ENCODE peak calls at places on chromosomes 3 and 15, in five cellular contexts. T is thoracic aorta, A is psoas muscle, R is AG09309, B is heart left ventricle. J is an unnamed sample.

GRCh38 chr3:8579101-8579500 is 65.5 kb downstream of the SSUH2 start:
- DNase-seq in T (no peak), A (no peak), R (no peak), B (no peak), J (no peak)

GRCh38 chr15:76153241-76154197 is 93.7 kb downstream of the TMEM266 start:
- DNase-seq in T (no peak), A (peak), R (no peak), B (no peak), J (no peak)

GRCh38 chr15:79872358-79873017 is 24.3 kb downstream of the MTHFS start:
- DNase-seq in T (no peak), A (no peak), R (peak), B (no peak), J (no peak)

GRCh38 chr15:39269352-39269751 is 311.5 kb upstream of the THBS1 start:
- DNase-seq in T (no peak), A (no peak), R (no peak), B (no peak), J (no peak)

GRCh38 chr3:37943631-37944242 is 46.8 kb upstream of the VILL start:
- DNase-seq in T (no peak), A (no peak), R (no peak), B (no peak), J (no peak)

GRCh38 chr3:14234197-14235002 is 55.8 kb downstream of the LSM3 start:
- DNase-seq in T (no peak), A (no peak), R (no peak), B (peak), J (no peak)

GRCh38 chr3:45640091-45640507 is 45.5 kb downstream of the LIMD1 start:
- DNase-seq in T (no peak), A (no peak), R (no peak), B (no peak), J (no peak)

GRCh38 chr3:74532446-74532845 is 82.0 kb downstream of the CNTN3 start:
- DNase-seq in T (no peak), A (no peak), R (peak), B (no peak), J (no peak)

GRCh38 chr3:116085456-116085855 is 359.8 kb downstream of the LSAMP start:
- DNase-seq in T (no peak), A (no peak), R (no peak), B (no peak), J (no peak)

GRCh38 chr15:61996056-61996635 is 64.1 kb downstream of the VPS13C start:
- DNase-seq in T (no peak), A (no peak), R (no peak), B (no peak), J (no peak)

GRCh38 chr15:43821505-43821904 is 3.0 kb downstream of the MFAP1 start:
- DNase-seq in T (no peak), A (no peak), R (no peak), B (no peak), J (no peak)

GRCh38 chr15:52796742-52797515 is 6.8 kb upstream of the ONECUT1 start:
- DNase-seq in T (no peak), A (no peak), R (no peak), B (no peak), J (no peak)

GRCh38 chr3:141303481-141304223 is 64.7 kb upstream of the ZBTB38 start:
- DNase-seq in T (no peak), A (no peak), R (peak), B (peak), J (peak)

GRCh38 chr3:78988324-78988723 is 779.5 kb downstream of the ROBO1 start:
- DNase-seq in T (no peak), A (no peak), R (no peak), B (no peak), J (no peak)

GRCh38 chr3:62554264-62554799 is 181.0 kb upstream of the FEZF2 start:
- DNase-seq in T (no peak), A (no peak), R (no peak), B (no peak), J (no peak)
- TF ChIP-seq CTCF in T (no peak), A (peak), R (peak), B (no peak), J (peak)

DNA sequence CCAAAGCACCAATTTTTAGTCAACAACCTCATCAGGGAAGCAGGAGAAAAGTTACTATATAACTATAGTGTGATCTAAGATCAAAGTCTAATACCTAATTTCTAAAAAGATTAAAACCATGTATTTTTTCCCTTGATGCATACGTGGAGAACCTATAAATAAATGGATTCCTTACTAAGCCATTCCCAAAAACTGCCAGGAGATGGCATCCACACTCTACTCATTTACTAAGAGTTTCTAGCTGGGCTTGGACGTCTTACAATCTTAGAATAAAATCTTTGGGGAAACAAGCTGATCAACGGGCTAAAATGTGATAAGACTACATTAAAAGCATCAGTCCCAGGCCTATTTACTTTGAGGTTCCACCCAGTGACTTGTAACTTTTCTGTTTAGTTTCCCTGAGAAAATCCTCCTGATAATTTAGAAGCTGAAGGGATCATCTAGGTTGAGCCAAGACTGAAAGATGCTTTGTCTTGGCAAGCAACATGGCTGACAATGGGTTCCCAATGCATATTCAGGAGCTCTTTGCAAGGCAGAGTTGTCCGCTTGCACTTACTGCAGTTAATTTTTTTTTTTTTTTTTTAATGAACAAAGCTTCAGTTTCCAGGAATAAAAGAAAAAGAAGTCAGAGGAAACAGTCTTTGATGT is 85.5 kb upstream of the FGF12 start:
- DNase-seq in T (no peak), A (no peak), R (peak), B (no peak), J (no peak)
- TF ChIP-seq CTCF in T (peak), A (peak), R (peak), B (peak), J (peak)

DNA sequence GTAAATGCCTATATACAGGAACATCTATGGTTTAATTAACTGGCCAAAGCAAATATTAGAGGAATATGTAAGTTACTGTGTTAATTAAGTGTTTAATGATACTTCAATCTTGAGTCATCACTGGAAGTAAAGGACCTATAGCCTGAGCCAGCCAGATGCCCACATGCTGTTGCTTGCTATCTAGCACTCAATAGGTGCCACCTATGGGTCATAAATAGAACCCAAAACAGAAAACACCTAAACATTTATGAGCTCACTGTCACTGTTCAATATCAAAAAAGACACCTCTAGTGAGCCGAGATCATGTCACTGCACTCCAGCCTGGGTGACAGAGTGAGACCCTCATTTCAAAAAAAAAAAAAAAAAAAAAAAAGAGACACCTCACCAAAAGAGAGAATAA is 48.4 kb upstream of the IP6K2 start:
- DNase-seq in T (no peak), A (no peak), R (no peak), B (no peak), J (peak)
- TF ChIP-seq CTCF in T (no peak), A (no peak), R (peak), B (no peak), J (peak)

GRCh38 chr3:189744235-189744634 is 113.0 kb downstream of the TP63 start:
- DNase-seq in T (no peak), A (no peak), R (no peak), B (no peak), J (no peak)
- TF ChIP-seq CTCF in T (no peak), A (no peak), R (no peak), B (no peak), J (peak)

J was measured in keratinocyte.